ENCODE peak calls at places on chromosomes 13 and 19, in seven cellular contexts. Z, X, G, W, B, K and T are unnamed samples. For H3K9me2, the result is how much of the 10 kb centered on the place peaks cover.

GRCh38 chr13:111337206-111337605 is 16.8 kb downstream of the TEX29 start:
- DNase-seq in Z (no peak), X (no peak), G (peak), W (no peak), B (peak), K (peak), T (no peak)

GRCh38 chr19:30116530-30116929 is 174.5 kb downstream of the URI1 start:
- DNase-seq in Z (no peak), X (no peak), G (no peak), W (no peak), B (no peak), K (no peak), T (no peak)

GRCh38 chr13:94917814-94918213 is 205.5 kb upstream of the SOX21 start:
- DNase-seq in Z (no peak), X (peak), G (no peak), W (no peak), B (peak), K (peak), T (no peak)

GRCh38 chr13:96460571-96460970 is 370.7 kb downstream of the HS6ST3 start:
- DNase-seq in Z (no peak), X (no peak), G (no peak), W (no peak), B (peak), K (peak), T (peak)

GRCh38 chr13:37118002-37118401 is 12.5 kb upstream of the CSNK1A1L start:
- DNase-seq in Z (no peak), X (no peak), G (no peak), W (no peak), B (no peak), K (no peak), T (no peak)

GRCh38 chr13:42821437-42821836 is 40.1 kb downstream of the FAM216B start:
- DNase-seq in Z (no peak), X (no peak), G (peak), W (no peak), B (peak), K (no peak), T (no peak)

GRCh38 chr19:35459414-35460082 is 11.5 kb downstream of the FFAR2 start:
- DNase-seq in Z (no peak), X (no peak), G (no peak), W (no peak), B (no peak), K (peak), T (no peak)

GRCh38 chr13:31909889-31910551 is 121.6 kb upstream of the FRY start:
- DNase-seq in Z (peak), X (peak), G (peak), W (peak), B (peak), K (peak), T (peak)

GRCh38 chr13:41694902-41695301 is 237.6 kb downstream of the RGCC start:
- DNase-seq in Z (peak), X (no peak), G (peak), W (no peak), B (peak), K (peak), T (no peak)

GRCh38 chr19:11551603-11552235 is 7.3 kb downstream of the ELOF1 start:
- DNase-seq in Z (no peak), X (peak), G (peak), W (no peak), B (no peak), K (no peak), T (no peak)

GRCh38 chr19:46115396-46116109 is 8.9 kb downstream of the IGFL3 start:
- DNase-seq in Z (peak), X (no peak), G (peak), W (peak), B (peak), K (peak), T (peak)

GRCh38 chr13:106570354-106570822 is 2.5 kb upstream of the ARGLU1 start:
- DNase-seq in Z (peak), X (peak), G (peak), W (no peak), B (no peak), K (peak), T (peak)

GRCh38 chr13:75385708-75386083 is 96.3 kb downstream of the TBC1D4 start:
- DNase-seq in Z (no peak), X (no peak), G (no peak), W (no peak), B (no peak), K (no peak), T (no peak)

GRCh38 chr13:101594936-101595335 is 142.5 kb downstream of the ITGBL1 start:
- DNase-seq in Z (no peak), X (no peak), G (no peak), W (no peak), B (no peak), K (no peak), T (no peak)

GRCh38 chr13:33045829-33046592 is 29.8 kb downstream of the KL start:
- DNase-seq in Z (no peak), X (no peak), G (no peak), W (peak), B (no peak), K (no peak), T (no peak)

GRCh38 chr13:77779461-77780272 is 82.2 kb downstream of the SLAIN1 start:
- DNase-seq in Z (peak), X (peak), G (peak), W (peak), B (peak), K (peak), T (peak)

GRCh38 chr19:4120933-4121612 is 2.8 kb downstream of the MAP2K2 start:
- DNase-seq in Z (no peak), X (no peak), G (no peak), W (no peak), B (no peak), K (no peak), T (no peak)
- H3K4me3 ChIP-seq in Z (no peak), X (no peak), G (no peak), W (no peak), B (no peak), K (no peak), T (no peak)

GRCh38 chr19:55353803-55354697 is 469 bp downstream of the COX6B2 start:
- DNase-seq in Z (peak), X (peak), G (peak), W (peak), B (peak), K (peak), T (no peak)
- TF ChIP-seq EZH2 in Z (no peak), X (no peak), G (no peak), W (no peak), B (no peak), K (no peak), T (no peak)

DNA sequence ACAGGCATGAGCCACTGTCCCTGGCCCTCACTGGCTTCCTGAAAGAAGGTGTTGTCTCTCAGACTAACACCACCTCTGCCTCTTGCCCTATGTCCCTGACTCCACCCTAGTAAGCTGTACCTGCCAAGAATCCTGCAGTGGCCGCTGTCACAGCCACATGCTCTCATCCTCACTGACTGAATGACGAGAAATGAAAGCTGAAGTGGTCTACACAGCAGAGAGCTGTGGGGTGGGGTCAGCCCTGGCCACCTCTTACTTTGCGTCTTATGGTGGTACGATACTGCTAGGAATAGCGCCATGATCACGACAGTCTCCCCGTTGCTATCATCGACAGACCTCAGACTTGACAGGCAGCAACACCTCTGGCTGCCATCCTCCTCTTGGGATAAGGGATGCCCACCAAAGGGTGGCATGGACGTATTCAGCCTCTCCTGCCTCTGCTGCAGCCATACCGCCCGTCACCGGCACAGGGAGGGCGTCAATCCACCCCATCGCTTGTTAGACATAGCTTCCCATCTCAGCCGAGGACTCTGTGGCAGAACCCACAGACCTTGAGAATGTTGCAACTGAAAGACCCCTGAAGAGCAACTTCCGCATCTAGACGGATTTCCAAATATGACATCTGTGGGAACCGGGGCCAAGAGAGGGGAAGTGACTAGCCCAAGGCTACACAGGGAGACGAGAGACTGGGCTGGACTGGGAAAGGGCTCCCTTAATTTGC is 809 bp downstream of the MYO1F start:
- DNase-seq in Z (no peak), X (no peak), G (no peak), W (peak), B (peak), K (no peak), T (no peak)
- H3K9me2 ChIP-seq in Z (under half), X (under half), G (under half), W (under half), B (under half), K (under half), T (under half)

DNA sequence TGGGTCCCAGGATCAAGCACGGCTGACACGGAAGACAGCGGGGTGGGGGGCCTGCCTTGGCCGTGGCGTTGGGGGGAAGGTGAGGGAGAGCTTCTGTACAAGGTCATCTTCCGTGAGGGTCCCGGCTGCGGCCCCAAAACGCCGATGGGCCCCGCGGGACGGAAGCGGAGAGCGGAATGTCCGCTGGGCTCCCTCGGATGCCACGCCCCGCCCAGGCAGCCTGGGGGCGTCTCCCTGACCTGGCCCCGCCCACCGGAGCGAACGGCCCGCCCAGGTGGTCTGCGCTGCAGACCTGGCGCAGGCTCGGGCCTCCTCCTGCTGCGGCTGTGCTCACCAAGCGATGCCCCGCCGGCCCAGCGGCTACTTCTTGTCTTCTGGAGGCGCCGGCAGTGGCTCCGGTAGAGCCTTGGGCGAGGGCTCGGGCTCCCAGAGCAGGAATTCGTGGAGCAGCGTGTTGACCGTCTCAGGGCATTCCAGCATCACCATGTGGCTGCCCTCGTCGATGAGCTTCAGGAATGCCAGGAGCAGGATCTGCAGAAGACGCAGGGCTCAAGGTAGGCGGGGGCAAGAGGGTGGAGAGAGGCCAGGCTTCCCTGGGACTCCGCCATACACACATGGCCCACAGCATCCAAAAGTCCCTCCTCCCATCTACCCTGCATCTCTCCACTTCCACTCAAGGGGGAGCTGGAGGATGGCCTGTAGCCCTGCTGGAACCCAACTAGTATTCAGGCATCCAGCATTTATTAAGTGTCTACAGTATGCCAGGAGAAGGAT is 10.7 kb downstream of the ABHD8 start:
- DNase-seq in Z (peak), X (peak), G (peak), W (peak), B (peak), K (peak), T (peak)
- H3K4me3 ChIP-seq in Z (peak), X (peak), G (peak), W (peak), B (no peak), K (peak), T (peak)

GRCh38 chr19:53908933-53909415 is at the start of gene CACNG7:
- DNase-seq in Z (no peak), X (peak), G (no peak), W (no peak), B (no peak), K (no peak), T (no peak)
- TF ChIP-seq EZH2 in Z (no peak), X (no peak), G (no peak), W (no peak), B (no peak), K (no peak), T (no peak)

GRCh38 chr13:86383561-86383960 is 584.3 kb upstream of the SLITRK6 start:
- DNase-seq in Z (no peak), X (no peak), G (no peak), W (no peak), B (no peak), K (no peak), T (no peak)

GRCh38 chr13:86383151-86383550 is 583.9 kb upstream of the SLITRK6 start:
- DNase-seq in Z (no peak), X (no peak), G (no peak), W (no peak), B (no peak), K (no peak), T (no peak)
- H3K9me2 ChIP-seq in Z (under half), X (under half), G (under half), W (under half), B (under half), K (under half), T (under half)

DNA sequence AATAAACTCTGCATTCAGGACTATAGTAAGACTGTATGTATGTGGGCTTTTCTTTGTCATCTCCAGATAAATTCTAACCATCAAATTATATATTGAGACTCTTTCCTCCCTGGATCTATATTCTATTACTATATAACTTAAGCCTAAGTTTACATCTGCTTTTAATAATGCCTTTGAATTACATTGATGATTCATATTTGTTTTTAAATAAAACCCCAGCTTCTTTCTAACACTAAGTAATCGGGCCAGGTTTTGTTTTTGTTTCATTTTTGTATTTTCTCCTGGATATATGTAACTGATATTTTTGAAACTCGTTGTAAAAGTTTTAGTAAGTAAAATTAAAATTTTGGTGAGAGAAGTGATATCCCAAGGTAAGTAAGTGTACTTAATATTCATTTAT is 1599.1 kb downstream of the PCDH9 start:
- DNase-seq in Z (no peak), X (no peak), G (peak), W (no peak), B (no peak), K (no peak), T (no peak)
- H3K4me3 ChIP-seq in Z (no peak), X (no peak), G (no peak), W (no peak), B (no peak), K (no peak), T (peak)

GRCh38 chr13:114166381-114167131 is 12.5 kb upstream of the CFAP97D2 start:
- DNase-seq in Z (no peak), X (no peak), G (peak), W (no peak), B (no peak), K (no peak), T (no peak)
- TF ChIP-seq EZH2 in Z (no peak), X (no peak), G (no peak), W (no peak), B (no peak), K (no peak), T (no peak)

GRCh38 chr13:72931311-72931710 is 127.5 kb upstream of the KLF5 start:
- DNase-seq in Z (no peak), X (no peak), G (no peak), W (no peak), B (peak), K (no peak), T (no peak)
- H3K9me2 ChIP-seq in Z (under half), X (under half), G (under half), W (under half), B (under half), K (under half), T (under half)